ENCODE peak calls at places on chromosome 2, in eight cellular contexts. Y is IMR-90; M is CD8-positive, alpha-beta T cell; K is AG04450; P is heart left ventricle; N is PC-9; D is heart right ventricle; R is kidney epithelial cell. Q is an unnamed sample. For H3K27me3, the result is how much of the 10 kb centered on the place peaks cover.

GRCh38 chr2:143603035-143603616 is 473.9 kb downstream of the ARHGAP15 start:
- DNase-seq in Y (no peak), M (no peak), K (no peak), P (no peak), N (no peak), D (no peak), R (no peak), Q (no peak)

GRCh38 chr2:102033028-102033749 is 41.4 kb downstream of the IL1R2 start:
- DNase-seq in Y (peak), M (no peak), K (peak), P (peak), N (peak), D (peak), R (peak), Q (no peak)

GRCh38 chr2:229610359-229610758 is 104.0 kb downstream of the DNER start:
- DNase-seq in Y (peak), M (no peak), K (no peak), P (no peak), N (no peak), D (no peak), R (no peak), Q (no peak)

GRCh38 chr2:230347659-230348305 is 20.8 kb downstream of the SP140L start:
- DNase-seq in Y (peak), M (no peak), K (no peak), P (no peak), N (no peak), D (no peak), R (no peak), Q (no peak)

GRCh38 chr2:191341436-191341835 is 96.2 kb downstream of the MYO1B start:
- DNase-seq in Y (no peak), M (no peak), K (no peak), P (no peak), N (no peak), D (no peak), R (no peak), Q (no peak)

GRCh38 chr2:19857806-19858205 is 44.0 kb downstream of the TTC32 start:
- DNase-seq in Y (no peak), M (no peak), K (no peak), P (no peak), N (no peak), D (no peak), R (no peak), Q (no peak)

GRCh38 chr2:109558076-109558882 is 55.5 kb downstream of the SEPTIN10 start:
- DNase-seq in Y (peak), M (no peak), K (no peak), P (no peak), N (peak), D (no peak), R (peak), Q (peak)

GRCh38 chr2:238906254-238906935 is 58.5 kb downstream of the TWIST2 start:
- DNase-seq in Y (no peak), M (no peak), K (no peak), P (no peak), N (no peak), D (no peak), R (no peak), Q (no peak)

GRCh38 chr2:169259402-169259801 is 102.9 kb downstream of the LRP2 start:
- DNase-seq in Y (no peak), M (no peak), K (no peak), P (no peak), N (no peak), D (no peak), R (no peak), Q (no peak)

GRCh38 chr2:74906395-74906794 is 52.0 kb upstream of the POLE4 start:
- DNase-seq in Y (no peak), M (no peak), K (no peak), P (no peak), N (no peak), D (no peak), R (no peak), Q (no peak)

GRCh38 chr2:159133795-159134194 is 152.7 kb downstream of the WDSUB1 start:
- DNase-seq in Y (peak), M (no peak), K (no peak), P (no peak), N (no peak), D (no peak), R (no peak), Q (no peak)

GRCh38 chr2:108367014-108367413 is 10.7 kb upstream of the SULT1C4 start:
- DNase-seq in Y (no peak), M (no peak), K (no peak), P (no peak), N (peak), D (no peak), R (no peak), Q (no peak)

GRCh38 chr2:239266779-239267410 is 133.9 kb downstream of the HDAC4 start:
- DNase-seq in Y (no peak), M (no peak), K (no peak), P (peak), N (no peak), D (no peak), R (no peak), Q (no peak)

GRCh38 chr2:61726456-61727209 is 127.2 kb downstream of the FAM161A start:
- DNase-seq in Y (peak), M (no peak), K (no peak), P (no peak), N (no peak), D (no peak), R (no peak), Q (no peak)

GRCh38 chr2:39667142-39667880 is 1.6 kb downstream of the TMEM178A start:
- DNase-seq in Y (no peak), M (no peak), K (no peak), P (no peak), N (no peak), D (no peak), R (no peak), Q (no peak)
- H3K27me3 ChIP-seq in Y (half or more), M (under half), K (half or more), P (under half), N (under half), D (under half), R (under half), Q (under half)

GRCh38 chr2:232634319-232635150 is 1.1 kb downstream of the EFHD1 start:
- DNase-seq in Y (no peak), M (no peak), K (no peak), P (peak), N (no peak), D (peak), R (no peak), Q (peak)
- H3K4me3 ChIP-seq in Y (peak), M (peak), K (no peak), P (peak), N (peak), D (peak), R (peak), Q (peak)

GRCh38 chr2:147483293-147483669 is 361.5 kb upstream of the ACVR2A start:
- DNase-seq in Y (no peak), M (no peak), K (no peak), P (no peak), N (no peak), D (no peak), R (no peak), Q (no peak)
- TF ChIP-seq CTCF in Y (no peak), M (no peak), K (no peak), P (no peak), N (no peak), D (no peak), R (no peak), Q (no peak)

DNA sequence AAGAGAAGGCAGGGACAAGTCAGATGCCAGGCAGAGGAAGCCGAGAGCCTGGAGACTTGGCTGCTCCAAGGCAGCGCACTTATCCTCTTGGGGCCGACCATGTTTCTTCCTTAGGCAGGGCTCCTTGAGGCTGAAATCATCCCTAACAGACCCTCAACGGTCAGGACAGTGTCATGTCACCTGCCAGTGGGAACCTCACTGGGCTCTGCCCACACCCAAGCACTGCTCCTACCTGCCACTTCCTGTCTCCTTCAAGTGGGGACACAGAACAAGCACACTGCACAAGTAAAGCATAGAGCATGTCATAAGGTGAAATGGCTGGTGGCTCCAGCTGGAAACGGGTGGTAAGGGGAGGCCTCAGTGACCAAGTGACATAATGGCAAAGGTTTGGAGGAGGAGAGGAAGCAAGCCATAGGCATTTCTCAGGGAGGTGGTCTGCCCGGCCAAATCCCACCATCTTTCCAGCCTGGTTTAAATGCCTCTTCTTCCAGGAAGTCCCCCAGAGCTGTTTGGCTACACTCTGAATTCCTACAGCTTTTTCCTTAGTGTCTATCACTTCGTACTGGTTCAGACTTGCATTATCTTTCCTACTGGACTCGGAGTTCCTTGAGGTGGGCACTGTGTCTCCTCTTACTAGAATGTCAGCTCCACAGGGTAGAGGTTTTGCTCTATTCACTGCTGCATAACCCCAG is 7.3 kb upstream of the ATOH8 start:
- DNase-seq in Y (no peak), M (no peak), K (no peak), P (no peak), N (no peak), D (no peak), R (no peak), Q (no peak)
- H3K27me3 ChIP-seq in Y (under half), M (under half), K (under half), P (under half), N (under half), D (under half), R (under half), Q (under half)

DNA sequence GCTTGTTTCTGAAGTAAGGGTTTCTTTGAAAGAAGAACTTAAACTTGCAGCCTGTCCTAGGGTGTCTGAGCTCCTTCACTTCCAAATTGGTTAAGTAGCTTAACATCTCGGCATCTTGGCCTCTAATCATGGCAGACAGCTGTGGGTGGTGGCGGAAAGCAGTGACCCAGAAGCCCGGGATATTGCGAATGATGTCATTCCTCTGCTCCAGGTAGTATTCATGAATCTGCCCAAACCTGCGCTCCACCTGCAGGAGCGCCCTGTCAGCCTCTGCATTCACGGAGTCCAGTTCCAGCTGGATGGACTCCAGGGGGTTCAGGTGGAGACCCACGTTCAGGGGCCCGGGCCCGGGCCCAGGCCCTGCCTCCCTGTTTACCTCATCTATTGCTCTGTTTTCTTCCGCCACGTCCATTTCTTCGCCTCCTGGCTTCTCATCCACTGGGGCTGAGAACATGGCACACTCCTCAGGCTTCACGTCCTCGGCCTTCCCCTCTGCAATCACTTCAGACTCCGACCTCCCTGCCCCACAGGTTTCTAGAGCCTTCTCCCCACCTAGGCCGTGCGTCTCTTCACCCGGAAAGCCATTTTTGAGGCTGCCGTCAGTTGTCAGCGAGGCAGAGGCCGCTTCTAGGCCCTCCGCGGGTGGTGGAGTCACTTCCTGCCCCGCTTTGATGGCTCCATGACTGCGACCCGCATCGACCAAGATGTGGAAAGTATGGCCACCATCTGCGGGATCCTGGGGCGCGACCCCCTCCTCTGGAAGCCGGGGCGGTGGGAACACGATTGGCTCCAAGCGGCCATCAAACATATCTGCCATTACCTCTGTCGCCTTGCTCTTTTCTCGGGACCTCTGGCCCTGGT is 569 bp downstream of the TSPYL6 start:
- DNase-seq in Y (no peak), M (no peak), K (no peak), P (no peak), N (no peak), D (no peak), R (no peak), Q (no peak)
- H3K4me3 ChIP-seq in Y (no peak), M (no peak), K (no peak), P (no peak), N (no peak), D (no peak), R (no peak), Q (no peak)

GRCh38 chr2:120436885-120437603 is 91.1 kb downstream of the INHBB start:
- DNase-seq in Y (peak), M (no peak), K (no peak), P (no peak), N (peak), D (no peak), R (no peak), Q (no peak)
- TF ChIP-seq CTCF in Y (peak), M (no peak), K (peak), P (peak), N (peak), D (peak), R (peak), Q (peak)

Q was measured in BJ.